ENCODE peak calls at places on chromosomes 7 and 10, in four cellular contexts. One of them, this sample, is unnamed.

GRCh38 chr10:60901561-60902235 is 42.3 kb downstream of the RHOBTB1 start:
- DNase-seq in sciatic nerve: no peak
- DNase-seq in activated gamma-delta T cell treated with Interleukin-2 at 50 U/mL for 16 hours: no peak
- DNase-seq in stimulated activated CD4-positive, alpha-beta T cell treated with anti-CD3 and anti-CD28 coated beads, Interleukin-12 subunit alpha, Interleukin-12 subunit beta, amount 100 ng/mL, for 48 hours: no peak
- DNase-seq in this sample: no peak

GRCh38 chr10:107442035-107442505 is 277.6 kb upstream of the SORCS1 start:
- DNase-seq in sciatic nerve: no peak
- DNase-seq in activated gamma-delta T cell treated with Interleukin-2 at 50 U/mL for 16 hours: no peak
- DNase-seq in stimulated activated CD4-positive, alpha-beta T cell treated with anti-CD3 and anti-CD28 coated beads, Interleukin-12 subunit alpha, Interleukin-12 subunit beta, amount 100 ng/mL, for 48 hours: no peak
- DNase-seq in this sample: no peak

GRCh38 chr7:22166928-22167327 is 190.0 kb downstream of the RAPGEF5 start:
- DNase-seq in sciatic nerve: no peak
- DNase-seq in activated gamma-delta T cell treated with Interleukin-2 at 50 U/mL for 16 hours: no peak
- DNase-seq in stimulated activated CD4-positive, alpha-beta T cell treated with anti-CD3 and anti-CD28 coated beads, Interleukin-12 subunit alpha, Interleukin-12 subunit beta, amount 100 ng/mL, for 48 hours: no peak
- DNase-seq in this sample: no peak

GRCh38 chr10:62020362-62020730 is 118.8 kb downstream of the ARID5B start:
- DNase-seq in sciatic nerve: no peak
- DNase-seq in activated gamma-delta T cell treated with Interleukin-2 at 50 U/mL for 16 hours: no peak
- DNase-seq in stimulated activated CD4-positive, alpha-beta T cell treated with anti-CD3 and anti-CD28 coated beads, Interleukin-12 subunit alpha, Interleukin-12 subunit beta, amount 100 ng/mL, for 48 hours: no peak
- DNase-seq in this sample: no peak

GRCh38 chr7:77570330-77571011 is 33.4 kb downstream of the PTPN12 start:
- DNase-seq in sciatic nerve: no peak
- DNase-seq in activated gamma-delta T cell treated with Interleukin-2 at 50 U/mL for 16 hours: no peak
- DNase-seq in stimulated activated CD4-positive, alpha-beta T cell treated with anti-CD3 and anti-CD28 coated beads, Interleukin-12 subunit alpha, Interleukin-12 subunit beta, amount 100 ng/mL, for 48 hours: no peak
- DNase-seq in this sample: no peak

GRCh38 chr7:69837387-69838068 is 239.3 kb downstream of the AUTS2 start:
- DNase-seq in sciatic nerve: no peak
- DNase-seq in activated gamma-delta T cell treated with Interleukin-2 at 50 U/mL for 16 hours: no peak
- DNase-seq in stimulated activated CD4-positive, alpha-beta T cell treated with anti-CD3 and anti-CD28 coated beads, Interleukin-12 subunit alpha, Interleukin-12 subunit beta, amount 100 ng/mL, for 48 hours: no peak
- DNase-seq in this sample: no peak

GRCh38 chr10:50635286-50635685 is 11.5 kb upstream of the SGMS1 start:
- DNase-seq in sciatic nerve: no peak
- DNase-seq in activated gamma-delta T cell treated with Interleukin-2 at 50 U/mL for 16 hours: no peak
- DNase-seq in stimulated activated CD4-positive, alpha-beta T cell treated with anti-CD3 and anti-CD28 coated beads, Interleukin-12 subunit alpha, Interleukin-12 subunit beta, amount 100 ng/mL, for 48 hours: no peak
- DNase-seq in this sample: no peak

GRCh38 chr7:118467381-118467780 is 242.9 kb downstream of the ANKRD7 start:
- DNase-seq in sciatic nerve: no peak
- DNase-seq in activated gamma-delta T cell treated with Interleukin-2 at 50 U/mL for 16 hours: no peak
- DNase-seq in stimulated activated CD4-positive, alpha-beta T cell treated with anti-CD3 and anti-CD28 coated beads, Interleukin-12 subunit alpha, Interleukin-12 subunit beta, amount 100 ng/mL, for 48 hours: no peak
- DNase-seq in this sample: no peak

GRCh38 chr10:87547734-87548311 is 43.1 kb downstream of the MINPP1 start:
- DNase-seq in sciatic nerve: no peak
- DNase-seq in activated gamma-delta T cell treated with Interleukin-2 at 50 U/mL for 16 hours: no peak
- DNase-seq in stimulated activated CD4-positive, alpha-beta T cell treated with anti-CD3 and anti-CD28 coated beads, Interleukin-12 subunit alpha, Interleukin-12 subunit beta, amount 100 ng/mL, for 48 hours: no peak
- DNase-seq in this sample: no peak

GRCh38 chr7:93728292-93728691 is 153.8 kb upstream of the CALCR start:
- DNase-seq in sciatic nerve: no peak
- DNase-seq in activated gamma-delta T cell treated with Interleukin-2 at 50 U/mL for 16 hours: no peak
- DNase-seq in stimulated activated CD4-positive, alpha-beta T cell treated with anti-CD3 and anti-CD28 coated beads, Interleukin-12 subunit alpha, Interleukin-12 subunit beta, amount 100 ng/mL, for 48 hours: no peak
- DNase-seq in this sample: no peak

GRCh38 chr10:60962946-60963345 is 19.0 kb upstream of the RHOBTB1 start:
- DNase-seq in sciatic nerve: no peak
- DNase-seq in activated gamma-delta T cell treated with Interleukin-2 at 50 U/mL for 16 hours: no peak
- DNase-seq in stimulated activated CD4-positive, alpha-beta T cell treated with anti-CD3 and anti-CD28 coated beads, Interleukin-12 subunit alpha, Interleukin-12 subunit beta, amount 100 ng/mL, for 48 hours: no peak
- DNase-seq in this sample: no peak

GRCh38 chr7:137871173-137871915 is 24.6 kb upstream of the DGKI start:
- DNase-seq in sciatic nerve: no peak
- DNase-seq in activated gamma-delta T cell treated with Interleukin-2 at 50 U/mL for 16 hours: no peak
- DNase-seq in stimulated activated CD4-positive, alpha-beta T cell treated with anti-CD3 and anti-CD28 coated beads, Interleukin-12 subunit alpha, Interleukin-12 subunit beta, amount 100 ng/mL, for 48 hours: no peak
- DNase-seq in this sample: no peak

GRCh38 chr10:78150756-78151155 is 117.1 kb downstream of the RPS24 start:
- DNase-seq in sciatic nerve: no peak
- DNase-seq in activated gamma-delta T cell treated with Interleukin-2 at 50 U/mL for 16 hours: no peak
- DNase-seq in stimulated activated CD4-positive, alpha-beta T cell treated with anti-CD3 and anti-CD28 coated beads, Interleukin-12 subunit alpha, Interleukin-12 subunit beta, amount 100 ng/mL, for 48 hours: no peak
- DNase-seq in this sample: no peak

GRCh38 chr10:69766161-69766910 is 35.4 kb upstream of the COL13A1 start:
- DNase-seq in sciatic nerve: no peak
- DNase-seq in activated gamma-delta T cell treated with Interleukin-2 at 50 U/mL for 16 hours: no peak
- DNase-seq in stimulated activated CD4-positive, alpha-beta T cell treated with anti-CD3 and anti-CD28 coated beads, Interleukin-12 subunit alpha, Interleukin-12 subunit beta, amount 100 ng/mL, for 48 hours: no peak
- DNase-seq in this sample: no peak

GRCh38 chr7:23136216-23136615 is 30.6 kb downstream of the KLHL7 start:
- DNase-seq in sciatic nerve: no peak
- DNase-seq in activated gamma-delta T cell treated with Interleukin-2 at 50 U/mL for 16 hours: no peak
- DNase-seq in stimulated activated CD4-positive, alpha-beta T cell treated with anti-CD3 and anti-CD28 coated beads, Interleukin-12 subunit alpha, Interleukin-12 subunit beta, amount 100 ng/mL, for 48 hours: no peak
- DNase-seq in this sample: no peak

GRCh38 chr7:1378610-1379180 is 80.6 kb downstream of the MICALL2 start:
- DNase-seq in sciatic nerve: no peak
- DNase-seq in activated gamma-delta T cell treated with Interleukin-2 at 50 U/mL for 16 hours: no peak
- DNase-seq in stimulated activated CD4-positive, alpha-beta T cell treated with anti-CD3 and anti-CD28 coated beads, Interleukin-12 subunit alpha, Interleukin-12 subunit beta, amount 100 ng/mL, for 48 hours: no peak
- DNase-seq in this sample: no peak

GRCh38 chr10:91891285-91892001 is 17.8 kb downstream of the FGFBP3 start:
- DNase-seq in sciatic nerve: no peak
- DNase-seq in activated gamma-delta T cell treated with Interleukin-2 at 50 U/mL for 16 hours: no peak
- DNase-seq in stimulated activated CD4-positive, alpha-beta T cell treated with anti-CD3 and anti-CD28 coated beads, Interleukin-12 subunit alpha, Interleukin-12 subunit beta, amount 100 ng/mL, for 48 hours: no peak
- DNase-seq in this sample: no peak

This sample was measured in lung.